ENCODE peak calls at places on chromosomes 6 and 20, in four cellular contexts. One of them, this sample, is unnamed.

GRCh38 chr6:164109770-164110140 is 695.2 kb downstream of the QKI start:
- DNase-seq in GM23338: peak
- DNase-seq in endothelial cell of umbilical vein: peak
- DNase-seq in fibroblast of lung: no peak
- DNase-seq in this sample: no peak

GRCh38 chr6:85077098-85077497 is 312.7 kb upstream of the TBX18 start:
- DNase-seq in endothelial cell of umbilical vein: no peak
- DNase-seq in GM23338: no peak
- DNase-seq in fibroblast of lung: no peak
- DNase-seq in this sample: no peak

GRCh38 chr6:106591111-106591825 is 38.0 kb downstream of the RTN4IP1 start:
- DNase-seq in endothelial cell of umbilical vein: no peak
- DNase-seq in fibroblast of lung: peak
- DNase-seq in GM23338: no peak
- DNase-seq in this sample: peak

GRCh38 chr20:25160457-25160856 is 35.1 kb upstream of the ENTPD6 start:
- DNase-seq in fibroblast of lung: no peak
- DNase-seq in GM23338: no peak
- DNase-seq in endothelial cell of umbilical vein: no peak
- DNase-seq in this sample: no peak

GRCh38 chr6:134060491-134061106 is 8.2 kb upstream of the SLC2A12 start:
- DNase-seq in fibroblast of lung: peak
- DNase-seq in endothelial cell of umbilical vein: peak
- DNase-seq in GM23338: peak
- DNase-seq in this sample: no peak

GRCh38 chr20:43534791-43535350 is 24.0 kb upstream of the SGK2 start:
- DNase-seq in GM23338: no peak
- DNase-seq in endothelial cell of umbilical vein: no peak
- DNase-seq in fibroblast of lung: no peak
- DNase-seq in this sample: no peak

GRCh38 chr6:2876210-2877056 is 26.7 kb downstream of the SERPINB9 start:
- DNase-seq in endothelial cell of umbilical vein: peak
- DNase-seq in GM23338: peak
- DNase-seq in fibroblast of lung: peak
- DNase-seq in this sample: peak

GRCh38 chr6:4818272-4818938 is 42.2 kb downstream of the CDYL start:
- DNase-seq in fibroblast of lung: no peak
- DNase-seq in endothelial cell of umbilical vein: no peak
- DNase-seq in GM23338: no peak
- DNase-seq in this sample: no peak

GRCh38 chr6:70353343-70353913 is 50.5 kb upstream of the COL9A1 start:
- DNase-seq in fibroblast of lung: no peak
- DNase-seq in endothelial cell of umbilical vein: no peak
- DNase-seq in GM23338: no peak
- DNase-seq in this sample: peak

GRCh38 chr20:19735446-19735845 is 22.6 kb upstream of the RIN2 start:
- DNase-seq in GM23338: no peak
- DNase-seq in endothelial cell of umbilical vein: peak
- DNase-seq in fibroblast of lung: peak
- DNase-seq in this sample: peak

GRCh38 chr20:4814696-4815252 is 93.1 kb downstream of the PRND start:
- DNase-seq in GM23338: no peak
- DNase-seq in endothelial cell of umbilical vein: peak
- DNase-seq in fibroblast of lung: no peak
- DNase-seq in this sample: no peak

GRCh38 chr6:79946242-79946641 is 1.1 kb downstream of the ELOVL4 start:
- DNase-seq in GM23338: peak
- DNase-seq in endothelial cell of umbilical vein: no peak
- DNase-seq in fibroblast of lung: peak
- DNase-seq in this sample: peak

GRCh38 chr6:85006362-85006761 is 242.0 kb upstream of the TBX18 start:
- DNase-seq in endothelial cell of umbilical vein: peak
- DNase-seq in GM23338: peak
- DNase-seq in fibroblast of lung: no peak
- DNase-seq in this sample: no peak

GRCh38 chr6:12060780-12061619 is 48.9 kb downstream of the HIVEP1 start:
- DNase-seq in endothelial cell of umbilical vein: no peak
- DNase-seq in GM23338: peak
- DNase-seq in fibroblast of lung: peak
- DNase-seq in this sample: no peak

GRCh38 chr20:24535956-24536730 is 66.7 kb downstream of the SYNDIG1 start:
- DNase-seq in fibroblast of lung: no peak
- DNase-seq in endothelial cell of umbilical vein: no peak
- DNase-seq in GM23338: no peak
- DNase-seq in this sample: peak

GRCh38 chr6:74357329-74357728 is 661.3 kb downstream of the CD109 start:
- DNase-seq in endothelial cell of umbilical vein: no peak
- DNase-seq in GM23338: no peak
- DNase-seq in fibroblast of lung: peak
- DNase-seq in this sample: no peak

GRCh38 chr6:21731411-21732031 is 138.0 kb downstream of the SOX4 start:
- DNase-seq in endothelial cell of umbilical vein: peak
- DNase-seq in GM23338: no peak
- DNase-seq in fibroblast of lung: peak
- DNase-seq in this sample: peak

GRCh38 chr6:16333580-16333979 is 95.2 kb downstream of the GMPR start:
- DNase-seq in GM23338: no peak
- DNase-seq in fibroblast of lung: peak
- DNase-seq in endothelial cell of umbilical vein: no peak
- DNase-seq in this sample: peak

GRCh38 chr20:17372831-17373440 is 146.1 kb downstream of the PCSK2 start:
- DNase-seq in fibroblast of lung: no peak
- DNase-seq in GM23338: no peak
- DNase-seq in endothelial cell of umbilical vein: no peak
- DNase-seq in this sample: no peak

GRCh38 chr20:34249291-34249690 is 8.1 kb downstream of the ASIP start:
- DNase-seq in GM23338: no peak
- DNase-seq in endothelial cell of umbilical vein: no peak
- DNase-seq in fibroblast of lung: peak
- DNase-seq in this sample: no peak

GRCh38 chr6:28710466-28711191 is 184.9 kb downstream of the GPX5 start:
- DNase-seq in fibroblast of lung: peak
- DNase-seq in endothelial cell of umbilical vein: no peak
- DNase-seq in GM23338: peak
- DNase-seq in this sample: peak

GRCh38 chr6:167825059-167825758 is 1.5 kb upstream of the AFDN start:
- DNase-seq in GM23338: no peak
- DNase-seq in endothelial cell of umbilical vein: no peak
- DNase-seq in fibroblast of lung: peak
- DNase-seq in this sample: no peak

GRCh38 chr6:89928604-89929003 is 34.3 kb downstream of the GJA10 start:
- DNase-seq in GM23338: no peak
- DNase-seq in endothelial cell of umbilical vein: peak
- DNase-seq in fibroblast of lung: no peak
- DNase-seq in this sample: peak

GRCh38 chr6:136921936-136922679 is at the start of gene SLC35D3:
- DNase-seq in GM23338: peak
- DNase-seq in fibroblast of lung: no peak
- DNase-seq in endothelial cell of umbilical vein: peak
- DNase-seq in this sample: no peak
- TF ChIP-seq EZH2 in GM23338: peak
- TF ChIP-seq EZH2 in fibroblast of lung: peak
- TF ChIP-seq EZH2 in endothelial cell of umbilical vein: no peak
- TF ChIP-seq EZH2 in this sample: peak

GRCh38 chr6:34120953-34121675 is 24.8 kb downstream of the GRM4 start:
- DNase-seq in fibroblast of lung: no peak
- DNase-seq in endothelial cell of umbilical vein: no peak
- DNase-seq in GM23338: no peak
- DNase-seq in this sample: no peak
- TF ChIP-seq EZH2 in fibroblast of lung: no peak
- TF ChIP-seq EZH2 in endothelial cell of umbilical vein: no peak
- TF ChIP-seq EZH2 in GM23338: no peak
- TF ChIP-seq EZH2 in this sample: no peak

GRCh38 chr6:49479308-49480004 is 16.3 kb downstream of the CENPQ start:
- DNase-seq in fibroblast of lung: no peak
- DNase-seq in endothelial cell of umbilical vein: no peak
- DNase-seq in GM23338: no peak
- DNase-seq in this sample: no peak
- TF ChIP-seq EZH2 in fibroblast of lung: no peak
- TF ChIP-seq EZH2 in endothelial cell of umbilical vein: no peak
- TF ChIP-seq EZH2 in GM23338: no peak
- TF ChIP-seq EZH2 in this sample: no peak

DNA sequence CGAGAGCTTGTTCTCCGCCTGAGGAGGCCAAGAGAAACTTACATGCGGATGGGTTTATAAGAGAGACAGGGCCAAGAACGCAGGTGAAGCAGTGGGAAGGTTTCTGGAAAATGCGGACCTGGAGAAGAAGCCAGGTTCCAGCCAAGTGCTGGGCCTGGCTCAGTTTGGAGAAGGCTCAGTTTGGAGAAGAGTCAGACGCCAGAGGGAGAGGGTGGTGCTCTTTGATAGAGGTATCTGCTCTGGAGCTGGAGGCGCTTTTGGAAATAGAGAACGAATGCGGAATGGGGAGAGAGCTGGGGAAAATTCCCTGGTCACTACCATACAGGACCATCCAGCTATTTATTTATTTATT is 753 bp downstream of the RSPH9 start:
- DNase-seq in GM23338: no peak
- DNase-seq in fibroblast of lung: no peak
- DNase-seq in endothelial cell of umbilical vein: no peak
- DNase-seq in this sample: no peak
- TF ChIP-seq EZH2 in GM23338: no peak
- TF ChIP-seq EZH2 in fibroblast of lung: no peak
- TF ChIP-seq EZH2 in endothelial cell of umbilical vein: no peak
- TF ChIP-seq EZH2 in this sample: no peak

GRCh38 chr20:57688864-57689263 is 21.0 kb downstream of the PMEPA1 start:
- DNase-seq in GM23338: no peak
- DNase-seq in endothelial cell of umbilical vein: no peak
- DNase-seq in fibroblast of lung: no peak
- DNase-seq in this sample: no peak
- TF ChIP-seq EZH2 in GM23338: no peak
- TF ChIP-seq EZH2 in endothelial cell of umbilical vein: no peak
- TF ChIP-seq EZH2 in fibroblast of lung: no peak
- TF ChIP-seq EZH2 in this sample: no peak